ENCODE peak calls at places on chromosomes 7 and 10, in five cellular contexts. Q, Z, G, K and U are unnamed samples.

GRCh38 chr10:103548581-103549348 is 55.3 kb downstream of the NEURL1 start:
- DNase-seq in Q (no peak), G (no peak), K (no peak), Z (no peak), U (no peak)

GRCh38 chr7:39633563-39634550 is 10.5 kb downstream of the RALA start:
- DNase-seq in Z (no peak), K (no peak), G (no peak), Q (no peak), U (peak)

GRCh38 chr7:156778668-156779067 is 114.3 kb downstream of the LMBR1 start:
- DNase-seq in G (no peak), K (no peak), Q (no peak), Z (no peak), U (no peak)

GRCh38 chr7:5429253-5429856 is 5.7 kb upstream of the TNRC18 start:
- DNase-seq in G (peak), Z (peak), Q (no peak), K (peak), U (no peak)

GRCh38 chr10:97043563-97043855 is 142.2 kb downstream of the SLIT1 start:
- DNase-seq in G (no peak), Z (no peak), Q (no peak), K (no peak), U (no peak)

GRCh38 chr7:107659666-107660065 is 962 bp upstream of the SLC26A4 start:
- DNase-seq in K (no peak), G (no peak), Q (no peak), Z (peak), U (peak)

GRCh38 chr7:41052736-41053135 is 650.2 kb downstream of the INHBA start:
- DNase-seq in G (no peak), Q (no peak), Z (no peak), K (no peak), U (no peak)

GRCh38 chr10:29728541-29729049 is 93.8 kb upstream of the SVIL start:
- DNase-seq in G (no peak), K (no peak), Z (no peak), Q (no peak), U (no peak)

GRCh38 chr7:112430649-112431048 is 19.6 kb upstream of the IFRD1 start:
- DNase-seq in K (no peak), Q (no peak), G (no peak), Z (no peak), U (no peak)

GRCh38 chr7:70710011-70710480 is 421.9 kb upstream of the GALNT17 start:
- DNase-seq in K (no peak), Z (no peak), Q (no peak), G (no peak), U (peak)